ENCODE peak calls at places on chromosome 1, in six cellular contexts. J is dorsolateral prefrontal cortex, Q is colonic mucosa, W is brain microvascular endothelial cell, I is hepatocyte, L is PC-9. Y is an unnamed sample.
A peak's percentile ranks its signal among the peaks of the same experiment; 100 is the strongest.

GRCh38 chr1:86731416-86731815 is 27.0 kb downstream of the SH3GLB1 start:
- DNase-seq in W (no peak), L (no peak), J (no peak), Q (no peak), I (no peak), Y (no peak)

GRCh38 chr1:168485048-168485447 is 58.7 kb downstream of the XCL2 start:
- DNase-seq in I (no peak), L (peak; percentile 17), W (peak; percentile 6), Q (no peak), J (no peak), Y (no peak)

GRCh38 chr1:151072224-151072623 is 1.7 kb downstream of the GABPB2 start:
- DNase-seq in I (no peak), J (no peak), W (no peak), L (no peak), Q (no peak), Y (no peak)

GRCh38 chr1:159932296-159933285 is 7.3 kb upstream of the TAGLN2 start:
- DNase-seq in J (no peak), Q (no peak), I (no peak), W (no peak), L (no peak), Y (no peak)

GRCh38 chr1:24157921-24158481 is 15.1 kb upstream of the IL22RA1 start:
- DNase-seq in L (no peak), W (no peak), J (no peak), I (no peak), Q (no peak), Y (no peak)

GRCh38 chr1:66598670-66599069 is 64.7 kb downstream of the SGIP1 start:
- DNase-seq in W (peak; percentile 82), Q (no peak), L (no peak), J (no peak), I (no peak), Y (no peak)

GRCh38 chr1:236143104-236143948 is 987 bp downstream of the GPR137B start:
- DNase-seq in J (no peak), L (no peak), Q (no peak), W (peak; percentile 62), I (peak; percentile 63), Y (no peak)

GRCh38 chr1:45552309-45552708 is 1.7 kb downstream of the AKR1A1 start:
- DNase-seq in I (peak; percentile 70), Q (peak; percentile 63), W (no peak), L (peak; percentile 42), J (no peak), Y (no peak)

GRCh38 chr1:216822480-216822879 is 99.3 kb upstream of the ESRRG start:
- DNase-seq in I (peak; percentile 8), J (no peak), Q (no peak), L (no peak), W (no peak), Y (no peak)

GRCh38 chr1:905811-906531 is 17.8 kb upstream of the SAMD11 start:
- DNase-seq in I (peak; percentile 8), L (no peak), Q (no peak), J (peak; percentile 32), W (no peak), Y (no peak)

GRCh38 chr1:202283379-202283844 is 58.3 kb downstream of the UBE2T start:
- DNase-seq in W (no peak), I (peak; percentile 57), J (no peak), Q (no peak), L (peak; percentile 88), Y (no peak)

GRCh38 chr1:25035523-25036116 is 105.5 kb upstream of the RUNX3 start:
- DNase-seq in W (no peak), I (no peak), J (no peak), Q (no peak), L (no peak), Y (no peak)

GRCh38 chr1:226645279-226645976 is 93.7 kb downstream of the ITPKB start:
- DNase-seq in Q (no peak), L (no peak), I (no peak), W (no peak), J (no peak), Y (no peak)

GRCh38 chr1:46102769-46103476 is 29.5 kb downstream of the PIK3R3 start:
- DNase-seq in J (no peak), W (no peak), I (no peak), Q (no peak), L (peak; percentile 29), Y (no peak)

GRCh38 chr1:203284411-203285208 is 20.7 kb upstream of the BTG2 start:
- DNase-seq in W (no peak), Q (peak; percentile 20), J (no peak), L (no peak), I (no peak), Y (no peak)

GRCh38 chr1:197967066-197967465 is 49.9 kb downstream of the LHX9 start:
- DNase-seq in Q (no peak), L (peak; percentile 30), W (no peak), J (no peak), I (no peak), Y (no peak)

GRCh38 chr1:69524010-69524409 is 43.7 kb upstream of the LRRC7 start:
- DNase-seq in J (no peak), I (no peak), W (peak; percentile 37), Q (no peak), L (no peak), Y (no peak)

DNA sequence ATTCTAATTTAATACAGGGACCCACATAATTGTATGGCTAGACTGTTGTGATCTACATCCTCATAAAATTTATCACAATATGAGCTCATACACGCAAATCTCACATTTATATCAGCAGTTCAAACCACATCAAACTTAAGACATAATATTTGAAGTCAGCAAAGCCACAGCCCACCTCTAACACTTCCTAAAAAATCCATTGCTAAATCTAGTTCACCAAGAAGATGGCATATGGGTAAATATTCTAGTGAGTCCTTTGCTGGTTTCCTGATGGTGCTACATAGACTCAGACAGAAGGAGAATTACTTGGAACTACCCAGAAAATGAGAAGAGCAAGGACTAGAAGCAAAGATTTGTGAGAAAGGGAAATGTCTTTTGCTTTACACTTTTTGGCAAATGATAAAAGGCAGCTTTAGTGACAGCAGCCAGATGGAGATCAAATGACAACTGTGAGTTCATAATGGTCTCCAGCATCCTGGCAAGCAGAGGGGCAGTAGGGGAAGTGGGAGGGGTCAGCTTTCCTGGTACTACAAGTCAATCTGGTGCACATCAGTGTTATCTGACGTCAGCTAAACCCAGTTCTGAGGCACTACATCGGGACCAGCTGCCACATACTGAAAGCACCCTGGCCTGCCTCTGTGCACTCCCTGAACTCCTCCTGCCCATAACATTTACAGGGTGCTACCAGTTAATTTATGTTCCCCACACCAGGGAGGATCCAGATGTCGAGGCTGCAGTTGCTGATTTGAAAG is 10.6 kb upstream of the GADD45A start:
- DNase-seq in I (peak; percentile 46), J (no peak), W (peak; percentile 37), L (no peak), Q (no peak), Y (no peak)
- H3K27ac ChIP-seq in I (peak overlapping the region; percentile 8), J (no peak overlapping the region), W (no peak overlapping the region), L (no peak overlapping the region), Q (no peak overlapping the region), Y (no peak overlapping the region)

DNA sequence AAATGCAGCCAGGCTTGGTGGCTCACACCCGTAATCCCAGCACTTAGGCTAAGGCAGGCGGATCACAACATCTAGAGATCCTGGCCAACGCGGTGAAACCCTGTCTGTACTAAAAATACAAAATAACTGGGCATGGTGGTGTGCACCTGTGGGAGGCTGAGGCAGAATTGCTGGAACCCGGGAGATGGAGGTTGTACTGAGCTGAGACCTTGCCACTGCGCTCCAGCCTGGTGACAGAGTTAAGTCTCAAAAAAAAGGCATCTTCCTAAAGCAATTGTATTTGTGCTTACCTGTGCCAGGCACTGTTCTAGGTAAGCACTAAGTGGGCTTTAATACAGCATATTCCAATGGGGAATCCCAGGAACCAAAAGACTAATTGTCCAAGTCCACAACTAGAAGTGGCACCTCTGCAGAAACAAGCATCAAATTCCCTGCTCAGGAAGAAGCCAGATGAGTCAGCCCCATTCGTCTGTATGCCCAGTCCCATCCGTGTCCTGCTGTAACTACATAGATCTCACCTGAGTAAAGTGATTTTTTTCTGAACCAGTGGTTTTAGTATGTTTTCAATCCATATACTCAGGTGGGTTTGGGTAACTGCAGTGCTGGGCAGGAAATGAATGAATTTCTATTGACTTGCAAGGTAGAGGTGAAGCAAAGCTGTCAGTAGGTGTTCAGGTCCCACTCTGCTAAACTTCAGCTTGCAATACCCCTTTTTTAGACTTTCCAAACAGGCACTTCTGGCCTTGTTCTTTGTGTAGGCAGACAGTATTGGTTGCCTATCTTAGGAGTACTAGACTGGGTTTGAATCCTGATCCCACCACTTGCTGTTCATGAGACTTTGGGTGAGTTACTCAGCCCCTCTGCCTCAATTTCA is 4.7 kb downstream of the RCC1 start:
- DNase-seq in L (no peak), Q (no peak), W (no peak), I (no peak), J (no peak), Y (no peak)
- H3K27ac ChIP-seq in L (peak overlapping the region; percentile 99), Q (no peak overlapping the region), W (peak overlapping the region; percentile 88), I (peak overlapping the region; percentile 79), J (no peak overlapping the region), Y (no peak overlapping the region)

DNA sequence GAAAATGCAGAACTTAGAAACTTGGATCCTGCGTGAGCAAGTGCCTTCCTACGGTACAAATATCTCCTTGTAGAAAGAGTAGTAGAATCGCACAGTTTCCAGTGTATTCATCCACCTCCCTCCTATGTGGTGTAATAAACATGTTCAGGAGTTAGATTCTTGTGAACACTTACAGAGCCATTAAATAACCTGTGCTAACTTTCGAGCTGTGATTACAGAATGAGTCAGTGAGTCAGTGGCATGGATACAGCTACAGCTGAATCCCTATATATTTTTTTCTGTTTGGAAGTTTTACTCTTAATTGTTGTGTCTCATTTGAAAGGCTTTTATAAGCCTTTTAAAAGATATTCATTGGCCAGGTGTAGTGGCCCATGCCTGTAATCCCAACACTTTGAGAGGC is 148.7 kb downstream of the EDEM3 start:
- DNase-seq in I (peak; percentile 23), J (no peak), W (no peak), L (no peak), Q (no peak), Y (no peak)
- H3K27ac ChIP-seq in I (peak overlapping the region; percentile 18), J (no peak overlapping the region), W (no peak overlapping the region), L (no peak overlapping the region), Q (no peak overlapping the region), Y (no peak overlapping the region)

GRCh38 chr1:164949758-164950452 is 390.9 kb downstream of the PBX1 start:
- DNase-seq in J (no peak), Q (no peak), L (no peak), I (no peak), W (no peak), Y (no peak)
- H3K27ac ChIP-seq in J (no peak overlapping the region), Q (no peak overlapping the region), L (no peak overlapping the region), I (peak overlapping the region; percentile 66), W (no peak overlapping the region), Y (no peak overlapping the region)

Y was measured in substantia nigra.